ENCODE peak calls at places on chromosomes 7 and 10, in eight cellular contexts. X is astrocyte; Y is mesothelial cell of epicardium; P is RWPE2; A is ascending aorta; J is psoas muscle; R is GM12865; T is CD8-positive, alpha-beta T cell. O is an unnamed sample.

GRCh38 chr7:26374665-26375373 is 83.2 kb downstream of the SNX10 start:
- DNase-seq in Y (no peak), P (no peak), X (no peak), A (no peak), T (no peak), J (no peak), R (no peak), O (no peak)

GRCh38 chr10:35274511-35275060 is 61.7 kb upstream of the CCNY start:
- DNase-seq in R (no peak), P (no peak), A (no peak), T (no peak), Y (no peak), J (no peak), X (no peak), O (peak; percentile 40)

GRCh38 chr10:357201-357950 is 222.1 kb downstream of the ZMYND11 start:
- DNase-seq in Y (no peak), A (no peak), T (no peak), R (no peak), X (no peak), J (no peak), P (no peak), O (no peak)

GRCh38 chr10:46314046-46314445 is 27.2 kb downstream of the ANTXRL start:
- DNase-seq in A (peak; percentile 49), P (no peak), X (no peak), J (no peak), R (no peak), Y (no peak), T (no peak), O (peak; percentile 63)

GRCh38 chr7:38796636-38797501 is 112.1 kb downstream of the VPS41 start:
- DNase-seq in P (no peak), Y (peak; percentile 67), X (peak; percentile 27), J (no peak), T (peak; percentile 27), A (peak; percentile 76), R (peak; percentile 50), O (no peak)

GRCh38 chr7:14761506-14762296 is 140.8 kb downstream of the DGKB start:
- DNase-seq in T (no peak), R (no peak), J (peak; percentile 89), A (no peak), Y (peak; percentile 54), X (peak; percentile 79), P (no peak), O (no peak)

GRCh38 chr10:33494694-33495093 is 160.2 kb upstream of the NRP1 start:
- DNase-seq in T (no peak), X (no peak), R (no peak), J (no peak), P (no peak), Y (no peak), A (no peak), O (no peak)

GRCh38 chr7:144027070-144027469 is 21.7 kb upstream of the OR2A5 start:
- DNase-seq in A (no peak), P (no peak), Y (no peak), R (no peak), J (no peak), X (no peak), T (no peak), O (no peak)

GRCh38 chr10:90204956-90205695 is 503.7 kb downstream of the KIF20B start:
- DNase-seq in P (no peak), J (no peak), T (no peak), Y (no peak), A (no peak), R (no peak), X (peak; percentile 84), O (no peak)

GRCh38 chr10:99975942-99976809 is 33.6 kb downstream of the DNMBP start:
- DNase-seq in P (no peak), X (peak; percentile 53), Y (no peak), R (peak; percentile 52), T (no peak), A (no peak), J (no peak), O (no peak)

GRCh38 chr7:106812027-106812643 is 52.9 kb upstream of the PIK3CG start:
- DNase-seq in T (no peak), Y (no peak), R (peak; percentile 7), A (no peak), P (no peak), X (no peak), J (peak; percentile 52), O (no peak)

GRCh38 chr7:99380032-99380822 is 5.7 kb downstream of the ARPC1B start:
- DNase-seq in T (no peak), J (no peak), X (no peak), A (no peak), R (peak; percentile 90), Y (no peak), P (no peak), O (no peak)

GRCh38 chr10:103575416-103576075 is 82.0 kb downstream of the NEURL1 start:
- DNase-seq in A (no peak), Y (no peak), X (no peak), T (no peak), J (peak; percentile 40), R (no peak), P (no peak), O (no peak)

GRCh38 chr10:69344591-69345244 is 66.4 kb downstream of the HK1 start:
- DNase-seq in A (no peak), P (no peak), J (no peak), T (no peak), R (peak; percentile 53), Y (no peak), X (no peak), O (no peak)

GRCh38 chr7:71594746-71595145 is 462.8 kb downstream of the GALNT17 start:
- DNase-seq in X (peak; percentile 10), T (no peak), P (no peak), R (no peak), Y (no peak), J (no peak), A (no peak), O (no peak)

GRCh38 chr10:58590924-58591323 is 78.3 kb downstream of the BICC1 start:
- DNase-seq in J (no peak), R (no peak), X (peak; percentile 48), P (no peak), Y (no peak), T (no peak), A (no peak), O (no peak)

GRCh38 chr10:58590152-58590551 is 77.5 kb downstream of the BICC1 start:
- DNase-seq in R (no peak), P (no peak), X (peak; percentile 99), A (no peak), T (no peak), Y (no peak), J (no peak), O (no peak)

GRCh38 chr10:58586282-58586681 is 73.6 kb downstream of the BICC1 start:
- DNase-seq in R (no peak), J (no peak), P (no peak), Y (no peak), T (no peak), X (no peak), A (no peak), O (no peak)

GRCh38 chr10:58587676-58588075 is 75.0 kb downstream of the BICC1 start:
- DNase-seq in T (no peak), J (no peak), R (no peak), Y (no peak), X (no peak), A (no peak), P (no peak), O (no peak)

DNA sequence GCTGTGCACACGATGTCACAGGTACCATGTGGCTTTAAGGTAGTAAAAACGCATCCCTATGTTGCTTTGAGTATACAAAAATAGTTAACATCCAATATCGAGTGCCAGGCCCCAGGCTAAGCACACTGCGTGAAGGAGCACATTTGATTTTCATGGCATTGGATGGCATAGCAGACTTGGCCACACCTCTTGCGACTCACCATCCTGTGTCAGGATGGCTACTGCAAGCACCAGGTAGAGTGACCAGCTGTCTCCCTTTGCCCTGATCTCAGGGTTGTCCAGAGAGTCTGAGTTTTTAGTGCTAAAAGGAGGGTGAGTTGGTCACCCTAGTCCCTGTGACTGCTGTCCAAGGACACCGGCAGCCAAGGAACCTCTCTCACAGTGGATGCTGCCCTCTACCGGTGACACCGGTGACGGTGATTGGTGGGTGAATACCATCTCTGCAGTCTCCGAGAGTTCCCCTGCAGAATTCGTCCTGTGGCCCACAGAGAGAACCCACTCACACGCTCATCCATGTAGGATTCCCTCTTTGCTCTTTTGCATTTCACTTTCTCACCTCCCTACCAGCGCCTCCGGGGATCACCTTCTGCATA is 76.1 kb downstream of the BICC1 start:
- DNase-seq in P (no peak), Y (no peak), A (no peak), J (peak; percentile 64), R (peak; percentile 5), T (no peak), X (no peak), O (no peak)
- TF ChIP-seq CTCF in P (peak; percentile 23), Y (no peak), A (no peak), J (peak; percentile 42), R (peak; percentile 24), T (no peak), X (no peak), O (no peak)

GRCh38 chr10:79193694-79194382 is 125.1 kb downstream of the ZMIZ1 start:
- DNase-seq in P (no peak), T (no peak), J (no peak), A (no peak), Y (no peak), X (no peak), R (no peak), O (no peak)

GRCh38 chr10:79195091-79195923 is 126.5 kb downstream of the ZMIZ1 start:
- DNase-seq in Y (peak; percentile 89), X (peak; percentile 64), T (peak; percentile 70), J (peak; percentile 92), A (peak; percentile 93), P (peak; percentile 83), R (peak; percentile 86), O (peak; percentile 91)

GRCh38 chr10:79197558-79197957 is 128.8 kb downstream of the ZMIZ1 start:
- DNase-seq in T (no peak), J (no peak), R (no peak), X (no peak), Y (no peak), P (no peak), A (no peak), O (no peak)

GRCh38 chr10:79200346-79200745 is 131.6 kb downstream of the ZMIZ1 start:
- DNase-seq in X (no peak), T (no peak), J (no peak), A (no peak), Y (no peak), R (no peak), P (no peak), O (no peak)

GRCh38 chr10:79196470-79197461 is 128.0 kb downstream of the ZMIZ1 start:
- DNase-seq in R (peak; percentile 77), J (peak; percentile 88), X (no peak), T (peak; percentile 71), P (no peak), Y (peak; percentile 79), A (peak; percentile 84), O (peak; percentile 90)
- TF ChIP-seq CTCF in R (peak; percentile 81), J (peak; percentile 95), X (peak; percentile 72), T (peak; percentile 78), P (peak; percentile 75), Y (peak; percentile 97), A (peak; percentile 92), O (peak; percentile 95)

GRCh38 chr10:119962837-119963236 is 70.3 kb downstream of the SEC23IP start:
- DNase-seq in Y (no peak), P (no peak), A (no peak), X (no peak), J (no peak), R (no peak), T (no peak), O (no peak)
- TF ChIP-seq CTCF in Y (no peak), P (no peak), A (no peak), X (no peak), J (no peak), R (no peak), T (no peak), O (no peak)

GRCh38 chr10:60964257-60965235 is 20.6 kb upstream of the RHOBTB1 start:
- DNase-seq in J (peak; percentile 71), R (peak; percentile 59), A (peak; percentile 77), X (peak; percentile 85), T (no peak), P (no peak), Y (peak; percentile 51), O (peak; percentile 86)
- TF ChIP-seq CTCF in J (peak; percentile 85), R (peak; percentile 79), A (peak; percentile 81), X (peak; percentile 80), T (peak; percentile 65), P (peak; percentile 96), Y (peak; percentile 77), O (peak; percentile 88)